ENCODE peak calls at places on chromosome 3, in eight cellular contexts. P, K, F, X, Z, B, O and D are unnamed samples.

GRCh38 chr3:176190755-176191154 is 1006.5 kb downstream of the TBL1XR1 start:
- DNase-seq in P (no peak), K (no peak), F (no peak), X (no peak), Z (no peak), B (no peak), O (no peak), D (no peak)

GRCh38 chr3:188196232-188196990 is 42.5 kb downstream of the LPP start:
- DNase-seq in P (no peak), K (no peak), F (no peak), X (no peak), Z (no peak), B (no peak), O (no peak), D (no peak)

GRCh38 chr3:178950676-178951075 is 120.9 kb downstream of the ZMAT3 start:
- DNase-seq in P (no peak), K (no peak), F (no peak), X (no peak), Z (no peak), B (no peak), O (no peak), D (no peak)

GRCh38 chr3:4816306-4816705 is 162.9 kb upstream of the BHLHE40 start:
- DNase-seq in P (no peak), K (no peak), F (no peak), X (no peak), Z (no peak), B (no peak), O (no peak), D (no peak)

GRCh38 chr3:115658337-115659181 is 35.2 kb downstream of the GAP43 start:
- DNase-seq in P (peak; percentile 57), K (peak; percentile 85), F (peak; percentile 57), X (peak; percentile 86), Z (peak; percentile 60), B (peak; percentile 95), O (peak; percentile 76), D (peak; percentile 76)

GRCh38 chr3:7285502-7285901 is 424.6 kb downstream of the GRM7 start:
- DNase-seq in P (no peak), K (no peak), F (no peak), X (no peak), Z (no peak), B (no peak), O (no peak), D (peak; percentile 25)

GRCh38 chr3:58421004-58421403 is 12.6 kb downstream of the PDHB start:
- DNase-seq in P (no peak), K (no peak), F (no peak), X (no peak), Z (no peak), B (no peak), O (no peak), D (no peak)

GRCh38 chr3:172647823-172648222 is 63.0 kb downstream of the NCEH1 start:
- DNase-seq in P (no peak), K (no peak), F (no peak), X (no peak), Z (no peak), B (no peak), O (no peak), D (no peak)

GRCh38 chr3:48984648-48985047 is 5.4 kb upstream of the P4HTM start:
- DNase-seq in P (no peak), K (no peak), F (no peak), X (no peak), Z (no peak), B (no peak), O (no peak), D (no peak)

GRCh38 chr3:195451373-195452000 is 8.7 kb upstream of the ACAP2 start:
- DNase-seq in P (no peak), K (no peak), F (no peak), X (no peak), Z (no peak), B (no peak), O (no peak), D (no peak)

GRCh38 chr3:47646362-47646761 is 67.7 kb upstream of the CSPG5 start:
- DNase-seq in P (no peak), K (no peak), F (no peak), X (no peak), Z (no peak), B (no peak), O (no peak), D (no peak)

GRCh38 chr3:86937306-86937791 is 53.6 kb downstream of the VGLL3 start:
- DNase-seq in P (no peak), K (no peak), F (no peak), X (peak; percentile 55), Z (no peak), B (no peak), O (no peak), D (no peak)

GRCh38 chr3:14791343-14791945 is 27.3 kb upstream of the FGD5 start:
- DNase-seq in P (no peak), K (peak; percentile 84), F (peak; percentile 49), X (peak; percentile 54), Z (peak; percentile 36), B (peak; percentile 56), O (peak; percentile 53), D (peak; percentile 58)

GRCh38 chr3:23685484-23686258 is 120.1 kb upstream of the UBE2E1 start:
- DNase-seq in P (peak; percentile 73), K (no peak), F (no peak), X (peak; percentile 88), Z (no peak), B (no peak), O (peak; percentile 87), D (peak; percentile 98)

GRCh38 chr3:171749128-171749527 is 61.2 kb downstream of the PLD1 start:
- DNase-seq in P (no peak), K (no peak), F (no peak), X (no peak), Z (no peak), B (no peak), O (no peak), D (no peak)

GRCh38 chr3:13023251-13024055 is 49.8 kb downstream of the IQSEC1 start:
- DNase-seq in P (no peak), K (no peak), F (no peak), X (no peak), Z (no peak), B (no peak), O (no peak), D (peak; percentile 7)

GRCh38 chr3:60742606-60743145 is 508.6 kb downstream of the FHIT start:
- DNase-seq in P (no peak), K (peak; percentile 61), F (no peak), X (peak; percentile 6), Z (no peak), B (no peak), O (no peak), D (no peak)

GRCh38 chr3:89571298-89571697 is 463.9 kb downstream of the EPHA3 start:
- DNase-seq in P (no peak), K (no peak), F (no peak), X (no peak), Z (no peak), B (no peak), O (no peak), D (no peak)

GRCh38 chr3:194900886-194901522 is 215.3 kb downstream of the FAM43A start:
- DNase-seq in P (no peak), K (peak; percentile 35), F (no peak), X (no peak), Z (no peak), B (no peak), O (no peak), D (no peak)

GRCh38 chr3:82354181-82354696 is 592.8 kb upstream of the GBE1 start:
- DNase-seq in P (no peak), K (no peak), F (no peak), X (no peak), Z (no peak), B (no peak), O (no peak), D (no peak)

GRCh38 chr3:62368705-62369475 is 4.5 kb downstream of the FEZF2 start:
- DNase-seq in P (no peak), K (peak; percentile 72), F (no peak), X (no peak), Z (no peak), B (peak; percentile 93), O (no peak), D (no peak)

GRCh38 chr3:4895848-4896247 is 83.4 kb upstream of the BHLHE40 start:
- DNase-seq in P (no peak), K (no peak), F (no peak), X (no peak), Z (no peak), B (no peak), O (no peak), D (no peak)

GRCh38 chr3:123169492-123169929 is 32.2 kb upstream of the SEC22A start:
- DNase-seq in P (no peak), K (peak; percentile 83), F (no peak), X (no peak), Z (no peak), B (peak; percentile 52), O (no peak), D (peak; percentile 60)

GRCh38 chr3:47663630-47664240 is 85.1 kb upstream of the CSPG5 start:
- DNase-seq in P (no peak), K (no peak), F (no peak), X (no peak), Z (no peak), B (no peak), O (no peak), D (no peak)

GRCh38 chr3:50136714-50137405 is 18.3 kb upstream of the SEMA3F start:
- DNase-seq in P (no peak), K (no peak), F (no peak), X (no peak), Z (no peak), B (peak; percentile 44), O (no peak), D (peak; percentile 42)

GRCh38 chr3:32592696-32593353 is 22.2 kb upstream of the DYNC1LI1 start:
- DNase-seq in P (no peak), K (peak; percentile 55), F (no peak), X (no peak), Z (no peak), B (no peak), O (no peak), D (no peak)

GRCh38 chr3:55724851-55725250 is 237.7 kb upstream of the WNT5A start:
- DNase-seq in P (no peak), K (no peak), F (no peak), X (no peak), Z (no peak), B (no peak), O (no peak), D (no peak)

GRCh38 chr3:113214227-113214626 is 2.9 kb downstream of the BOC start:
- DNase-seq in P (no peak), K (peak; percentile 39), F (no peak), X (no peak), Z (no peak), B (no peak), O (no peak), D (no peak)

GRCh38 chr3:154779571-154779970 is 300.5 kb upstream of the MME start:
- DNase-seq in P (no peak), K (no peak), F (no peak), X (peak; percentile 58), Z (no peak), B (no peak), O (no peak), D (no peak)